ENCODE peak calls at places on chromosomes 6 and 20, in five cellular contexts. L, N, S, O and Q are unnamed samples.

GRCh38 chr6:26336355-26337198 is 28.4 kb upstream of the BTN3A2 start:
- DNase-seq in L (peak; percentile 74), N (no peak), S (no peak), O (no peak), Q (peak; percentile 62)

GRCh38 chr6:105043979-105044378 is 87.1 kb downstream of the LIN28B start:
- DNase-seq in L (no peak), N (no peak), S (no peak), O (no peak), Q (no peak)

GRCh38 chr6:33926451-33926850 is 122.6 kb upstream of the MLN start:
- DNase-seq in L (no peak), N (peak; percentile 71), S (no peak), O (no peak), Q (peak; percentile 4)

GRCh38 chr6:3500262-3501001 is 43.6 kb upstream of the SLC22A23 start:
- DNase-seq in L (peak; percentile 71), N (no peak), S (no peak), O (no peak), Q (peak; percentile 62)

GRCh38 chr6:74733830-74734591 is 471.8 kb downstream of the COL12A1 start:
- DNase-seq in L (no peak), N (no peak), S (no peak), O (no peak), Q (peak; percentile 36)

GRCh38 chr6:21773199-21773974 is 179.8 kb downstream of the SOX4 start:
- DNase-seq in L (no peak), N (no peak), S (no peak), O (no peak), Q (no peak)

GRCh38 chr6:3742076-3742425 is 9.5 kb downstream of the PXDC1 start:
- DNase-seq in L (no peak), N (no peak), S (no peak), O (no peak), Q (no peak)

GRCh38 chr6:54813901-54814300 is 32.7 kb upstream of the FAM83B start:
- DNase-seq in L (peak; percentile 68), N (no peak), S (no peak), O (no peak), Q (peak; percentile 52)

GRCh38 chr6:106163966-106164877 is 78.1 kb downstream of the PRDM1 start:
- DNase-seq in L (peak; percentile 79), N (no peak), S (no peak), O (no peak), Q (peak; percentile 87)

GRCh38 chr20:11072982-11073381 is 399.2 kb upstream of the JAG1 start:
- DNase-seq in L (no peak), N (no peak), S (no peak), O (no peak), Q (no peak)

GRCh38 chr6:13724174-13724573 is 12.5 kb upstream of the RANBP9 start:
- DNase-seq in L (no peak), N (no peak), S (no peak), O (no peak), Q (no peak)

GRCh38 chr6:148761532-148761951 is 14.7 kb downstream of the UST start:
- DNase-seq in L (peak; percentile 22), N (no peak), S (no peak), O (no peak), Q (no peak)

GRCh38 chr20:32829291-32830005 is 9.7 kb downstream of the MAPRE1 start:
- DNase-seq in L (peak; percentile 24), N (no peak), S (no peak), O (no peak), Q (no peak)

GRCh38 chr20:63941282-63942060 is 14.7 kb downstream of the UCKL1 start:
- DNase-seq in L (no peak), N (peak; percentile 98), S (no peak), O (peak; percentile 96), Q (no peak)

GRCh38 chr6:45504947-45505346 is 127.2 kb upstream of the SUPT3H start:
- DNase-seq in L (peak; percentile 98), N (peak; percentile 79), S (peak; percentile 49), O (no peak), Q (peak; percentile 92)

GRCh38 chr6:14664112-14664592 is 546.6 kb downstream of the CD83 start:
- DNase-seq in L (peak; percentile 56), N (no peak), S (no peak), O (no peak), Q (no peak)

GRCh38 chr6:2739335-2739734 is 11.4 kb downstream of the MYLK4 start:
- DNase-seq in L (peak; percentile 90), N (no peak), S (no peak), O (no peak), Q (peak; percentile 94)

GRCh38 chr6:81894286-81894685 is 141.8 kb upstream of the TENT5A start:
- DNase-seq in L (peak; percentile 83), N (no peak), S (no peak), O (no peak), Q (peak; percentile 74)

GRCh38 chr6:7332090-7332745 is 19.2 kb upstream of the SSR1 start:
- DNase-seq in L (no peak), N (no peak), S (no peak), O (no peak), Q (no peak)

GRCh38 chr6:2215342-2215741 is 30.1 kb downstream of the GMDS start:
- DNase-seq in L (no peak), N (no peak), S (no peak), O (no peak), Q (no peak)

GRCh38 chr20:42041000-42041565 is 422.9 kb upstream of the CHD6 start:
- DNase-seq in L (no peak), N (no peak), S (no peak), O (no peak), Q (no peak)

GRCh38 chr6:89999154-89999553 is 104.9 kb downstream of the GJA10 start:
- DNase-seq in L (peak; percentile 23), N (no peak), S (no peak), O (no peak), Q (no peak)

GRCh38 chr6:34229877-34230276 is 6.8 kb upstream of the HMGA1 start:
- DNase-seq in L (no peak), N (no peak), S (no peak), O (no peak), Q (no peak)

GRCh38 chr6:33008944-33009861 is at the start of gene HLA-DOA:
- DNase-seq in L (peak; percentile 5), N (peak; percentile 95), S (peak; percentile 69), O (peak; percentile 69), Q (peak; percentile 48)

GRCh38 chr6:100084301-100085161 is 90.5 kb upstream of the MCHR2 start:
- DNase-seq in L (peak; percentile 2), N (no peak), S (no peak), O (no peak), Q (no peak)

GRCh38 chr20:53959849-53960585 is 110.4 kb downstream of the BCAS1 start:
- DNase-seq in L (no peak), N (no peak), S (no peak), O (no peak), Q (peak; percentile 10)

GRCh38 chr6:53492860-53493634 is 51.9 kb downstream of the GCLC start:
- DNase-seq in L (peak; percentile 73), N (peak; percentile 41), S (peak; percentile 38), O (no peak), Q (peak; percentile 82)

GRCh38 chr20:45010399-45010828 is 44.1 kb downstream of the STK4 start:
- DNase-seq in L (peak; percentile 95), N (no peak), S (no peak), O (no peak), Q (peak; percentile 21)

DNA sequence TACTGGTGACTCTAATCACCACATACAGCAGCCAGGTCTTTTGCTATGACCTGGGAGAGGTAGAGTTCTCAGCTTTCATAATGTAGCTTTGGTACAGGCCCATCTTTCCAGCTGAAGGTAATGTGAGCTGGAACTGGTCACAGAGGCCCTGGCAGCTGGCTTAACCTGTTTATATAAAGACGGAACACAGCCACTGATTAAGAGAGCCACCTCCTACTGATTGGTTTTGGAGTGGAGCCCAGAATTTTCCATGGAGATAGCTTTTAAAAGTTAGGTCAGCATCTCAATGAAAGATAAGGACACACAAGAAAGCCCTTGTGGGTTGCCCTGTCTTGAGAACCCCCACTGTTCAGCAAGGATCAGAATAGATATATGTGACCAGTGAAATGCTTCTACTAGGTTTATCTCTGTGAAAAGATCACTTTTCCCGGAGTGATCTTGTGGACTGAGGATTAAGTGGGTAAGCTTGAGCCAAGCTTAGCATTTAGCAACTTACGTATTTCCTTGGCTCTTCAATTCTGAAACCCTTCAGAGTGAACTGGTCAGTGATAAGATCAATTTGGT is 213.7 kb upstream of the CITED2 start:
- DNase-seq in L (peak; percentile 65), N (no peak), S (no peak), O (no peak), Q (peak; percentile 75)
- H3K14ac ChIP-seq in L (peak overlapping the region; percentile 96), N (no peak overlapping the region), S (no peak overlapping the region), O (no peak overlapping the region), Q (no peak overlapping the region)

DNA sequence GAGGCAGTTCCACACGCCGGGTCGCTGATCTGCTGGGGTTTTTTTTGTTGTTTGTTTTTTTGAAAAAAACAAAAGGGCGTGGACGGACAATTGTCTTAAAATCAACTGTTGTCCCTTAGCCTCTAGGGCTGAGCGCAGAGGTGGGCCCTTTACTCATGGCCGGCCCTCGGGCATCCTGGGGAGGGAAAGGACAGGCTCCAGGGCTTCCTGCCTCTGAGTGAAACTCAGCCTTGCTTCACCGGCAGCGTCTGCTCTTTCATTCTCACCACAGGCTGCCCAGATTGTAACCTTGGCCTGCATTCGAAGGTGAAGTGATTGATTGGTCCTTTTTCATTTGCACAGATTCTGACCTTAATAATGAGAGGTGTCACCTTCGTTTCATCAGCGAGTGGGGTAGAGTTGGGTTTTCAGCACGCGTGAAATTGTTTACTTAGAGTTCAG is 797 bp downstream of the SMIM13 start:
- DNase-seq in L (peak; percentile 45), N (peak; percentile 54), S (peak; percentile 39), O (no peak), Q (peak; percentile 69)
- H3K14ac ChIP-seq in L (peak overlapping the region; percentile 94), N (peak overlapping the region; percentile 91), S (peak overlapping the region; percentile 97), O (no peak overlapping the region), Q (peak overlapping the region; percentile 45)

GRCh38 chr20:38169636-38170035 is 4.6 kb upstream of the TGM2 start:
- DNase-seq in L (no peak), N (no peak), S (no peak), O (no peak), Q (no peak)

GRCh38 chr20:38167851-38168760 is 3.0 kb upstream of the TGM2 start:
- DNase-seq in L (peak; percentile 96), N (peak; percentile 43), S (no peak), O (no peak), Q (peak; percentile 92)

GRCh38 chr20:38167466-38167850 is 2.4 kb upstream of the TGM2 start:
- DNase-seq in L (no peak), N (no peak), S (no peak), O (no peak), Q (no peak)

GRCh38 chr20:38170219-38170902 is 5.3 kb upstream of the TGM2 start:
- DNase-seq in L (peak; percentile 64), N (no peak), S (no peak), O (no peak), Q (no peak)

GRCh38 chr20:38168791-38169589 is 3.9 kb upstream of the TGM2 start:
- DNase-seq in L (no peak), N (no peak), S (no peak), O (no peak), Q (peak; percentile 58)
- H3K14ac ChIP-seq in L (peak overlapping the region; percentile 90), N (no peak overlapping the region), S (no peak overlapping the region), O (no peak overlapping the region), Q (no peak overlapping the region)

GRCh38 chr6:145531032-145531431 is 204.3 kb downstream of the EPM2A start:
- DNase-seq in L (no peak), N (peak; percentile 32), S (no peak), O (no peak), Q (no peak)
- H3K14ac ChIP-seq in L (no peak overlapping the region), N (no peak overlapping the region), S (no peak overlapping the region), O (no peak overlapping the region), Q (no peak overlapping the region)